ENCODE peak calls at places on chromosome 18, in nine cellular contexts. Y is frontal cortex; V is astrocyte of the cerebellum; L is COR-L47; F is myocyte; O is stimulated activated CD8-positive, alpha-beta memory T cell treated with anti-CD3 and anti-CD28 coated beads, Interleukin-15, amount 100 ng/mL, for 1 hour; D is Calu3; G is activated naive CD8-positive, alpha-beta T cell treated with anti-CD3 and anti-CD28 coated beads for 36 hours; W is left ventricle myocardium inferior. U is an unnamed sample.

GRCh38 chr18:68172842-68173549 is 541.9 kb downstream of the TMX3 start:
- DNase-seq in Y (no peak), V (no peak), L (no peak), F (no peak), O (no peak), D (no peak), G (no peak), W (no peak), U (no peak)

GRCh38 chr18:9762561-9762960 is 54.5 kb downstream of the RAB31 start:
- DNase-seq in Y (no peak), V (no peak), L (no peak), F (no peak), O (no peak), D (no peak), G (no peak), W (no peak), U (no peak)

GRCh38 chr18:8217041-8217564 is 392.1 kb upstream of the RAB12 start:
- DNase-seq in Y (no peak), V (no peak), L (no peak), F (no peak), O (no peak), D (no peak), G (no peak), W (no peak), U (no peak)

GRCh38 chr18:49694402-49694801 is 118.9 kb downstream of the ACAA2 start:
- DNase-seq in Y (no peak), V (no peak), L (no peak), F (no peak), O (no peak), D (no peak), G (no peak), W (no peak), U (no peak)

GRCh38 chr18:23538870-23539269 is 35.6 kb downstream of the RMC1 start:
- DNase-seq in Y (no peak), V (no peak), L (no peak), F (no peak), O (no peak), D (no peak), G (no peak), W (no peak), U (no peak)

GRCh38 chr18:12305930-12306629 is 2.0 kb upstream of the TUBB6 start:
- DNase-seq in Y (no peak), V (no peak), L (no peak), F (no peak), O (no peak), D (no peak), G (no peak), W (no peak), U (no peak)

GRCh38 chr18:12659904-12660605 is 2.1 kb upstream of the SPIRE1 start:
- DNase-seq in Y (peak), V (peak), L (peak), F (peak), O (no peak), D (peak), G (peak), W (no peak), U (peak)

GRCh38 chr18:12391487-12392136 is 14.6 kb upstream of the AFG3L2 start:
- DNase-seq in Y (peak), V (peak), L (peak), F (peak), O (peak), D (peak), G (peak), W (no peak), U (peak)

U was measured in fibroblast of the conjunctiva.